ENCODE peak calls at places on chromosome X, in eight cellular contexts. Y is suprapubic skin, O is A549, Z is stomach, X is transverse colon, J is upper lobe of left lung, T is tibial nerve, R is SK-N-SH. M is an unnamed sample.

GRCh38 chrX:78964598-78964997 is 19.4 kb downstream of the P2RY10 start:
- DNase-seq in Y (no peak), O (no peak), Z (no peak), X (no peak), J (no peak), T (no peak), R (no peak), M (no peak)

GRCh38 chrX:29243942-29244341 is 656.7 kb downstream of the IL1RAPL1 start:
- DNase-seq in Y (no peak), O (no peak), Z (no peak), X (no peak), J (no peak), T (no peak), R (no peak), M (no peak)

GRCh38 chrX:147570483-147570882 is 341.2 kb upstream of the FMR1 start:
- DNase-seq in Y (no peak), O (no peak), Z (no peak), X (no peak), J (no peak), T (no peak), R (no peak), M (no peak)

GRCh38 chrX:110989869-110990268 is 106.1 kb upstream of the PAK3 start:
- DNase-seq in Y (no peak), O (no peak), Z (no peak), X (peak), J (no peak), T (no peak), R (no peak), M (no peak)

GRCh38 chrX:56762707-56763555 is 33.9 kb downstream of the NBDY start:
- DNase-seq in Y (no peak), O (no peak), Z (no peak), X (no peak), J (peak), T (no peak), R (no peak), M (no peak)

GRCh38 chrX:40240844-40241243 is 143.1 kb upstream of the BCOR start:
- DNase-seq in Y (no peak), O (no peak), Z (no peak), X (no peak), J (no peak), T (no peak), R (no peak), M (no peak)

GRCh38 chrX:40096395-40097091 is 1.2 kb downstream of the BCOR start:
- DNase-seq in Y (no peak), O (peak), Z (no peak), X (peak), J (no peak), T (no peak), R (peak), M (no peak)

GRCh38 chrX:109681475-109682081 is 51.5 kb downstream of the ACSL4 start:
- DNase-seq in Y (no peak), O (no peak), Z (no peak), X (no peak), J (no peak), T (no peak), R (no peak), M (no peak)

GRCh38 chrX:11899091-11899490 is 141.1 kb downstream of the MSL3 start:
- DNase-seq in Y (no peak), O (no peak), Z (no peak), X (no peak), J (no peak), T (no peak), R (no peak), M (no peak)

GRCh38 chrX:12013220-12013619 is 125.1 kb upstream of the FRMPD4 start:
- DNase-seq in Y (no peak), O (no peak), Z (no peak), X (no peak), J (no peak), T (no peak), R (no peak), M (no peak)

GRCh38 chrX:17031827-17032226 is 85.4 kb downstream of the REPS2 start:
- DNase-seq in Y (no peak), O (no peak), Z (no peak), X (no peak), J (no peak), T (no peak), R (no peak), M (no peak)

GRCh38 chrX:118066867-118067515 is 49.6 kb downstream of the KLHL13 start:
- DNase-seq in Y (no peak), O (no peak), Z (no peak), X (no peak), J (no peak), T (no peak), R (no peak), M (no peak)

GRCh38 chrX:110588853-110589252 is 206.8 kb downstream of the CHRDL1 start:
- DNase-seq in Y (no peak), O (no peak), Z (no peak), X (no peak), J (no peak), T (no peak), R (no peak), M (no peak)

GRCh38 chrX:123736333-123736921 is 3.6 kb upstream of the THOC2 start:
- DNase-seq in Y (no peak), O (no peak), Z (no peak), X (no peak), J (no peak), T (no peak), R (peak), M (no peak)

GRCh38 chrX:39050427-39050826 is 249.2 kb downstream of the MID1IP1 start:
- DNase-seq in Y (no peak), O (no peak), Z (no peak), X (no peak), J (no peak), T (no peak), R (no peak), M (no peak)

GRCh38 chrX:69309074-69309792 is 144.0 kb upstream of the PJA1 start:
- DNase-seq in Y (peak), O (no peak), Z (no peak), X (no peak), J (no peak), T (no peak), R (no peak), M (no peak)

GRCh38 chrX:41688835-41689234 is at the start of gene GPR34:
- DNase-seq in Y (no peak), O (no peak), Z (no peak), X (no peak), J (no peak), T (no peak), R (no peak), M (no peak)

GRCh38 chrX:44871114-44871645 is 1.8 kb upstream of the KDM6A start:
- DNase-seq in Y (no peak), O (no peak), Z (peak), X (peak), J (peak), T (no peak), R (no peak), M (no peak)

GRCh38 chrX:115531818-115532403 is 29.1 kb upstream of the PLS3 start:
- DNase-seq in Y (no peak), O (no peak), Z (no peak), X (no peak), J (peak), T (no peak), R (no peak), M (no peak)

GRCh38 chrX:110242371-110242770 is 75.5 kb downstream of the AMMECR1 start:
- DNase-seq in Y (no peak), O (no peak), Z (no peak), X (no peak), J (no peak), T (no peak), R (no peak), M (no peak)

GRCh38 chrX:99266255-99266654 is 1143.8 kb downstream of the PCDH19 start:
- DNase-seq in Y (no peak), O (no peak), Z (no peak), X (no peak), J (no peak), T (no peak), R (no peak), M (no peak)

GRCh38 chrX:11672213-11672612 is 6.5 kb upstream of the ARHGAP6 start:
- DNase-seq in Y (no peak), O (no peak), Z (no peak), X (no peak), J (no peak), T (no peak), R (no peak), M (no peak)

GRCh38 chrX:2546496-2546895 is 45.7 kb upstream of the DHRSX start:
- DNase-seq in Y (no peak), O (no peak), Z (no peak), X (no peak), J (no peak), T (no peak), R (no peak), M (no peak)

GRCh38 chrX:40258909-40259308 is 161.2 kb upstream of the BCOR start:
- DNase-seq in Y (no peak), O (no peak), Z (no peak), X (no peak), J (no peak), T (no peak), R (no peak), M (no peak)

GRCh38 chrX:17631647-17632046 is 105.6 kb upstream of the SCML1 start:
- DNase-seq in Y (no peak), O (no peak), Z (no peak), X (no peak), J (no peak), T (no peak), R (no peak), M (no peak)

GRCh38 chrX:149527705-149528104 is 13.1 kb upstream of the EOLA1 start:
- DNase-seq in Y (no peak), O (peak), Z (no peak), X (no peak), J (no peak), T (no peak), R (peak), M (no peak)
- TF ChIP-seq EP300 in Y (no peak), O (no peak), Z (no peak), X (no peak), J (no peak), T (no peak), R (no peak), M (no peak)

GRCh38 chrX:13287816-13288215 is 32.0 kb downstream of the ATXN3L start:
- DNase-seq in Y (no peak), O (no peak), Z (no peak), X (no peak), J (no peak), T (no peak), R (no peak), M (no peak)
- TF ChIP-seq EP300 in Y (no peak), O (no peak), Z (no peak), X (no peak), J (no peak), T (no peak), R (peak), M (no peak)

GRCh38 chrX:153649915-153650782 is 3.1 kb downstream of the DUSP9 start:
- DNase-seq in Y (peak), O (no peak), Z (no peak), X (no peak), J (no peak), T (no peak), R (no peak), M (peak)
- TF ChIP-seq EP300 in Y (no peak), O (no peak), Z (no peak), X (no peak), J (no peak), T (no peak), R (no peak), M (no peak)

GRCh38 chrX:57900961-57901360 is 9.3 kb downstream of the ZXDA start:
- DNase-seq in Y (no peak), O (no peak), Z (no peak), X (no peak), J (no peak), T (no peak), R (no peak), M (no peak)
- TF ChIP-seq EP300 in Y (no peak), O (no peak), Z (no peak), X (no peak), J (no peak), T (no peak), R (no peak), M (no peak)

GRCh38 chrX:24113161-24113560 is 36.4 kb upstream of the ZFX start:
- DNase-seq in Y (no peak), O (no peak), Z (no peak), X (no peak), J (no peak), T (no peak), R (no peak), M (no peak)
- TF ChIP-seq EP300 in Y (no peak), O (no peak), Z (no peak), X (no peak), J (no peak), T (no peak), R (no peak), M (no peak)

GRCh38 chrX:154351183-154352011 is 23.0 kb downstream of the FLNA start:
- DNase-seq in Y (no peak), O (no peak), Z (no peak), X (peak), J (peak), T (no peak), R (no peak), M (no peak)

GRCh38 chrX:154352012-154352401 is 22.4 kb downstream of the FLNA start:
- DNase-seq in Y (no peak), O (no peak), Z (no peak), X (peak), J (no peak), T (no peak), R (no peak), M (no peak)

GRCh38 chrX:154349979-154350378 is 24.5 kb downstream of the FLNA start:
- DNase-seq in Y (no peak), O (no peak), Z (no peak), X (no peak), J (no peak), T (no peak), R (no peak), M (no peak)

GRCh38 chrX:154349359-154349935 is 25.0 kb downstream of the FLNA start:
- DNase-seq in Y (no peak), O (no peak), Z (no peak), X (peak), J (no peak), T (no peak), R (no peak), M (peak)

DNA sequence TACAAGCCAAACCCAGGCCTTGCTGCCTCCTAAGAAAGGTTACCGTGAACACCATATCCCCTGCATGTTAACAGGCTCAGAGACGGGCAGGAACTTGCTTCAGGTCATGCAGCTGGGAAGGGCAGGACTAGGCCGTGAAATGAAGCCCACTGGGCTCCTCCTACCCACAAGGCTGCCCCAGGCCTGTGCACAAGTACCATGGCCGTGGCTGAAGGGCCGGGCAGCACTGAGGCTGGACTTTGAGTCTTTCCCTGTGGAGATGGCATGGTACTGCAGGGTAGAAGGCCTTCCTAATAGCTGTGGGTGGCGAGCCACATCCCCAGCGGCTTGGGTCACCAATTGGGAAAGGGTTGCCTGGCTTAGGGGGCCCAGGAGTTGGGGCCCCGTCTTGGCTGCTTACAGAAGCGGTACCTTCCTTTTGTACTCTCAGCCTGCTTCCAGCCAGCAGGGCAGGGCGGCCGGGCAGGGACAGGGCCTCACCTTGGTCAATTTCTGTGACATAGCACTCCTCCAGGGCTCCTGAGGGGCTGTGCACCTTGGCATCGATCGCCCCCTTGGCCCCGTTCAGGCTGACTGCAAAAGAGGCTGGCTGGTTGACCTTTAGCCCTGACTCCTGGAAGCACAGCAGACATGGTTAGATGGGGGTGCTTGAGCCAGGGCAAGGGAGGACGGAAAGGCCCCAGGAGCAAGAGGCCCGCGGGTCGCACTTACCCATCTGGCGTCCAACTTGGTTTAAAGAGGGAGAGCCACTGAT is 23.8 kb downstream of the FLNA start:
- DNase-seq in Y (no peak), O (no peak), Z (no peak), X (peak), J (no peak), T (no peak), R (no peak), M (peak)
- TF ChIP-seq EP300 in Y (no peak), O (no peak), Z (no peak), X (no peak), J (no peak), T (no peak), R (no peak), M (no peak)

DNA sequence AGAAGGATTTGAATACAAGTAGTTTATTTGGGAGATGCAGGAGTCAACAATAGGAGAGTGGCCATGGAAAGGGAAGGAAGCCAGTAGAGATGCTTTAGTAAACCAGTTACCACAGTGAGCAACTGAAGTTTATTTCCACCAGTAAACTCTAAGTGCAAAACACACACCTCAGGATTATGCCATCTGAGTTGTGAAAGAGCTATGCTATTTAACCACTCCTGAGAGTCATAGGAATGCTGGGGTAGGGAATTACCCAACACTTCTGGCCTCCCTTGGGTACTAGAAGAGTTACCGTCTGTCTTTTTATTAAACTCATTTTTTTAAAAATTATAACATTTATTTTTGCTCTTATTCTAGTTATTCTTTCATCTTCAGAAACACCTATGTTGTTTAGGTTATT is 834.6 kb upstream of the AMOT start:
- DNase-seq in Y (no peak), O (no peak), Z (no peak), X (no peak), J (no peak), T (no peak), R (no peak), M (no peak)
- TF ChIP-seq EP300 in Y (no peak), O (no peak), Z (no peak), X (no peak), J (no peak), T (no peak), R (no peak), M (no peak)

DNA sequence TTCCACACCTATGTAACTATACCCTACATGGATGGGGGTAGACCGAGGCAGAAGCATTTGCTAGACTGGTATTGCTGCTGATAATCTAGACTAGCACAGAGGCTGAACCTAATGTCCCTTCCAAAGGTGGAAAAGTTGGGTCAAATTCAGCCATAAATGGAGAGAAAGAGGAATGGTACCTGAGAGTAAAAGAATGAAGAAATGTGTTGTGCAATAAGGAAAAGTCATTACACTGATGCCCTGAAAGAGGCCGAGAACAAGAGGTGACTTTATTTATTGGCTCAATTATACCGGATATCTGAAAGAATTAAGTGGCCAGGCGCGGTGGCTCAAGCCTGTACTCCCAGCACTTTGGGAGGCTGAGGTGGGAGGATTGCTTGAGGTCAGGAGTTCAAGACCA is 52.1 kb downstream of the ZNF41 start:
- DNase-seq in Y (no peak), O (no peak), Z (no peak), X (no peak), J (no peak), T (no peak), R (no peak), M (no peak)
- TF ChIP-seq EP300 in Y (no peak), O (no peak), Z (no peak), X (no peak), J (no peak), T (no peak), R (no peak), M (no peak)

GRCh38 chrX:76555816-76556215 is 128.3 kb downstream of the MAGEE1 start:
- DNase-seq in Y (no peak), O (peak), Z (no peak), X (no peak), J (no peak), T (no peak), R (peak), M (no peak)
- TF ChIP-seq EP300 in Y (no peak), O (no peak), Z (no peak), X (no peak), J (no peak), T (no peak), R (no peak), M (no peak)